ENCODE peak calls at places on chromosomes 12 and 14, in seven cellular contexts. N is iPS DF 6.9; Y is PC-9; J is psoas muscle; R is small intestine; D is CD4-positive, CD25-positive, alpha-beta regulatory T cell; V is spleen. Q is an unnamed sample.

GRCh38 chr12:30110970-30111586 is 327.3 kb upstream of the TMTC1 start:
- DNase-seq in N (no peak), Y (no peak), J (no peak), R (no peak), D (no peak), V (no peak), Q (no peak)

GRCh38 chr12:54018608-54018984 is 9.6 kb upstream of the HOXC6 start:
- DNase-seq in N (no peak), Y (no peak), J (peak; percentile 70), R (no peak), D (no peak), V (no peak), Q (no peak)

GRCh38 chr14:96204151-96205058 is at the start of gene BDKRB2:
- DNase-seq in N (no peak), Y (peak; percentile 57), J (peak; percentile 70), R (peak; percentile 89), D (no peak), V (peak; percentile 74), Q (peak; percentile 87)

GRCh38 chr12:57693317-57693658 is 644 bp upstream of the OS9 start:
- DNase-seq in N (no peak), Y (no peak), J (no peak), R (no peak), D (no peak), V (peak; percentile 81), Q (no peak)

GRCh38 chr12:27052176-27052575 is 29.8 kb downstream of the MED21 start:
- DNase-seq in N (no peak), Y (no peak), J (no peak), R (no peak), D (no peak), V (no peak), Q (no peak)

GRCh38 chr12:131942671-131943070 is 7.1 kb upstream of the EP400 start:
- DNase-seq in N (no peak), Y (no peak), J (no peak), R (no peak), D (no peak), V (peak; percentile 69), Q (no peak)

GRCh38 chr12:116376354-116377193 is 99.1 kb upstream of the MED13L start:
- DNase-seq in N (no peak), Y (no peak), J (no peak), R (no peak), D (no peak), V (no peak), Q (no peak)

GRCh38 chr12:54259194-54260011 is 20.5 kb downstream of the CBX5 start:
- DNase-seq in N (peak; percentile 88), Y (no peak), J (peak; percentile 53), R (peak; percentile 22), D (peak; percentile 26), V (peak; percentile 85), Q (peak; percentile 84)

GRCh38 chr14:72457641-72458040 is 436.3 kb downstream of the DPF3 start:
- DNase-seq in N (no peak), Y (no peak), J (no peak), R (no peak), D (no peak), V (no peak), Q (no peak)

GRCh38 chr12:56338643-56339422 is at the start of gene IL23A:
- DNase-seq in N (no peak), Y (peak; percentile 71), J (no peak), R (peak; percentile 11), D (peak; percentile 82), V (peak; percentile 79), Q (peak; percentile 73)

GRCh38 chr12:88615490-88615889 is 35.2 kb upstream of the KITLG start:
- DNase-seq in N (no peak), Y (no peak), J (no peak), R (no peak), D (no peak), V (no peak), Q (no peak)

GRCh38 chr14:45526715-45527549 is 273.9 kb upstream of the MIS18BP1 start:
- DNase-seq in N (peak; percentile 52), Y (peak; percentile 58), J (no peak), R (no peak), D (no peak), V (peak; percentile 56), Q (no peak)

GRCh38 chr12:1724250-1724649 is 33.4 kb downstream of the ADIPOR2 start:
- DNase-seq in N (no peak), Y (no peak), J (no peak), R (no peak), D (no peak), V (no peak), Q (no peak)

GRCh38 chr12:1732914-1733313 is 42.0 kb downstream of the ADIPOR2 start:
- DNase-seq in N (no peak), Y (no peak), J (no peak), R (no peak), D (no peak), V (no peak), Q (no peak)

GRCh38 chr12:1731019-1731687 is 40.3 kb downstream of the ADIPOR2 start:
- DNase-seq in N (no peak), Y (no peak), J (no peak), R (no peak), D (no peak), V (no peak), Q (no peak)

GRCh38 chr12:1726753-1727152 is 35.9 kb downstream of the ADIPOR2 start:
- DNase-seq in N (no peak), Y (no peak), J (no peak), R (no peak), D (no peak), V (no peak), Q (no peak)

DNA sequence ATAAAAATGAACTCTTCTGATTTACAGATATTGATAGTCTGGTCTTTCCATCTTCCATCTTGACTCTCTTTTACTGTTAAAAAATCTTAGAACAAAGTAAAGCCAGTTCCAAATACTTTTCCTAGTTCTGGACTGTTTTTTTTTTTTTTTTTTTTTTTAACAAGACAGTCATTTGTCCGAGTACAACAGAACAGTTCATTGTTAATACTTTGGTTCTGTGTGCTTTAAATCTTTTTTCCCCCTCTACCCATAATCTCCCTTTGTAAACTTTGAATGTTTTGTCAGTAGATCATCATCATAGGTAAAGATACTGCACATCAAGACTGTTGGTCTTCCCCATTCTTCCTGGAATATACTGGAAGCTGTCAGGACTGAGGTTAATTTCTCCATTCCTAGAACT is 38.0 kb downstream of the ADIPOR2 start:
- DNase-seq in N (no peak), Y (no peak), J (no peak), R (no peak), D (no peak), V (no peak), Q (no peak)
- H3K27ac ChIP-seq in N (no peak overlapping the region), Y (no peak overlapping the region), J (no peak overlapping the region), R (no peak overlapping the region), D (no peak overlapping the region), V (no peak overlapping the region), Q (no peak overlapping the region)

DNA sequence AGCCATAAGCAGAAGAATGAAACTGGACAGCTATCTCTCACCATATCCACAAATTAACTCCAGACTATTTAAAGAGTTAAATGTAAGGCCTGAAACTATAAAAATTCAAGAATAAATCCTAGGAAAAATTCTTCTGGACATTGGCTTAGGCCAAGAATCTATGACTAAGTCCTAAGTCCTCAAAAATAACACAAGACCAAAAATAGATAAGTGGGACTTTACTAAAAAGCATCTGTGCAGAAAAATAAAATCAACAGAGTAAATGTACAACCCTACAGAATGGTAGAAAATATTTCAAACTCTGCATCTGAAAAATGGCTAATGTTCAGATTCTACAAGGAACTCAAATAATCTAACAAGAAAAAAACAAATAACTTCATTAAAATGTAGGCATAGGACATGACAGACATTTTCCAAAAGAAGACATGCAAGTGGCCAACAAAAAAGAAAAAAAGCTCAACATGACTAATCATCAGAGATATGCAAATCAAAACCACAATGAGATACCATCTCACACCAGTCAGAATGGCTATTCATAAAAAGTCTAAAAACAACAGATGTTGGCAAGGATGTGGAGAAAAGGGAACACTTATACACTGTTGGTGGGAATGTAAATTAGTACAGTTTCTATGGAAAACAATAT is 61.0 kb upstream of the PPFIA2 start:
- DNase-seq in N (no peak), Y (no peak), J (no peak), R (no peak), D (no peak), V (no peak), Q (no peak)
- H3K4me3 ChIP-seq in N (no peak overlapping the region), Y (no peak overlapping the region), J (no peak overlapping the region), R (no peak overlapping the region), D (no peak overlapping the region), V (no peak overlapping the region), Q (no peak overlapping the region)

GRCh38 chr14:58280954-58281787 is 17.2 kb upstream of the ARID4A start:
- DNase-seq in N (no peak), Y (peak; percentile 53), J (no peak), R (peak; percentile 15), D (no peak), V (no peak), Q (no peak)
- H3K4me1 ChIP-seq in N (no peaks in the 10 kb centered on the region), Y (no peaks in the 10 kb centered on the region), J (peaks cover 43% of the 10 kb centered on the region), R (no peaks in the 10 kb centered on the region), D (peaks cover 37% of the 10 kb centered on the region), V (peaks cover 21% of the 10 kb centered on the region), Q (peaks cover 25% of the 10 kb centered on the region)

DNA sequence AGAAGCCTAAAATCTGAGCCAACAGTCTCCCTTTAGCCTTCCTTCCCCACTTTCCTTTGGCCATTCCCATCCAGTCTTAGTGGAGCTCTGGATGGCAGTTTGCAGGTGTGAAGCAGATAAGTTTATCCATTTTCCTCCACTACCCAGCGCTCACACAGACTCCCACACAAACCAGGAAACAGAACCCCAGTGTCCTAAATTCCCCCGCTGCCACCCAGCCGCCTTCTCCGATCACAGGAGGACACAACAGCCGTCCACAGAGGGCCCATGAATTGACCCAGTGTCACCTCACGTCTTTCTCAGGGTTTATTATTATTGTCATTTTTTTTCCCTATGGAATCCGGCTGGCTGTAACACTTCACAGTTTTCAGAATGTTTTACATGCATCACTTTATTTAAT is 16.4 kb downstream of the CD9 start:
- DNase-seq in N (no peak), Y (no peak), J (no peak), R (no peak), D (no peak), V (no peak), Q (no peak)
- H3K27ac ChIP-seq in N (no peak overlapping the region), Y (peak overlapping the region; percentile 95), J (peak overlapping the region; percentile 51), R (peak overlapping the region; percentile 27), D (no peak overlapping the region), V (no peak overlapping the region), Q (peak overlapping the region; percentile 99)

GRCh38 chr12:897386-897785 is 52.1 kb downstream of the RAD52 start:
- DNase-seq in N (no peak), Y (no peak), J (no peak), R (no peak), D (no peak), V (no peak), Q (no peak)
- H3K4me3 ChIP-seq in N (no peak overlapping the region), Y (no peak overlapping the region), J (no peak overlapping the region), R (no peak overlapping the region), D (no peak overlapping the region), V (no peak overlapping the region), Q (no peak overlapping the region)

GRCh38 chr12:105980048-105980447 is 158.7 kb downstream of the NUAK1 start:
- DNase-seq in N (no peak), Y (no peak), J (no peak), R (no peak), D (no peak), V (no peak), Q (no peak)

GRCh38 chr12:105978276-105978675 is 160.5 kb downstream of the NUAK1 start:
- DNase-seq in N (no peak), Y (no peak), J (no peak), R (no peak), D (no peak), V (no peak), Q (no peak)

GRCh38 chr12:105978686-105979085 is 160.1 kb downstream of the NUAK1 start:
- DNase-seq in N (no peak), Y (no peak), J (no peak), R (no peak), D (no peak), V (no peak), Q (no peak)

GRCh38 chr12:105982022-105982421 is 156.7 kb downstream of the NUAK1 start:
- DNase-seq in N (no peak), Y (no peak), J (no peak), R (no peak), D (no peak), V (no peak), Q (no peak)

GRCh38 chr12:105980533-105980932 is 158.2 kb downstream of the NUAK1 start:
- DNase-seq in N (no peak), Y (no peak), J (no peak), R (no peak), D (no peak), V (no peak), Q (no peak)
- H3K4me1 ChIP-seq in N (no peaks in the 10 kb centered on the region), Y (no peaks in the 10 kb centered on the region), J (peaks cover 13% of the 10 kb centered on the region), R (no peaks in the 10 kb centered on the region), D (no peaks in the 10 kb centered on the region), V (peaks cover 5% of the 10 kb centered on the region), Q (no peaks in the 10 kb centered on the region)